ENCODE peak calls at places on chromosomes 7 and 10, in seven cellular contexts. One of them, this sample, is unnamed.

GRCh38 chr10:102113261-102113955 is 6.8 kb downstream of the LDB1 start:
- DNase-seq in AG08395: no peak
- DNase-seq in suprapubic skin: no peak
- DNase-seq in T-helper 1 cell: no peak
- DNase-seq in NCI-H2171 treated with DMSO at 0.1 percent for 48 hours: no peak
- DNase-seq in GM20000: no peak
- DNase-seq in transverse colon: no peak
- DNase-seq in this sample: no peak

GRCh38 chr7:66204822-66205735 is at the start of gene TPST1:
- DNase-seq in AG08395: peak
- DNase-seq in NCI-H2171 treated with DMSO at 0.1 percent for 48 hours: peak
- DNase-seq in T-helper 1 cell: peak
- DNase-seq in suprapubic skin: peak
- DNase-seq in transverse colon: peak
- DNase-seq in GM20000: peak
- DNase-seq in this sample: peak

GRCh38 chr10:27373566-27374160 is 130.4 kb upstream of the RAB18 start:
- DNase-seq in AG08395: no peak
- DNase-seq in T-helper 1 cell: no peak
- DNase-seq in NCI-H2171 treated with DMSO at 0.1 percent for 48 hours: no peak
- DNase-seq in GM20000: no peak
- DNase-seq in suprapubic skin: no peak
- DNase-seq in transverse colon: no peak
- DNase-seq in this sample: no peak

GRCh38 chr7:1883031-1883761 is 213.1 kb downstream of the ELFN1 start:
- DNase-seq in transverse colon: no peak
- DNase-seq in NCI-H2171 treated with DMSO at 0.1 percent for 48 hours: no peak
- DNase-seq in suprapubic skin: no peak
- DNase-seq in GM20000: no peak
- DNase-seq in AG08395: peak
- DNase-seq in T-helper 1 cell: no peak
- DNase-seq in this sample: no peak

GRCh38 chr10:24944512-24945255 is 7.7 kb downstream of the PRTFDC1 start:
- DNase-seq in AG08395: peak
- DNase-seq in suprapubic skin: no peak
- DNase-seq in NCI-H2171 treated with DMSO at 0.1 percent for 48 hours: peak
- DNase-seq in T-helper 1 cell: no peak
- DNase-seq in GM20000: no peak
- DNase-seq in transverse colon: peak
- DNase-seq in this sample: no peak

GRCh38 chr10:97079157-97079435 is 106.7 kb downstream of the SLIT1 start:
- DNase-seq in suprapubic skin: no peak
- DNase-seq in transverse colon: no peak
- DNase-seq in GM20000: no peak
- DNase-seq in T-helper 1 cell: no peak
- DNase-seq in AG08395: no peak
- DNase-seq in NCI-H2171 treated with DMSO at 0.1 percent for 48 hours: no peak
- DNase-seq in this sample: no peak

GRCh38 chr10:6878067-6878412 is 298.0 kb upstream of the PRKCQ start:
- DNase-seq in suprapubic skin: no peak
- DNase-seq in NCI-H2171 treated with DMSO at 0.1 percent for 48 hours: no peak
- DNase-seq in T-helper 1 cell: no peak
- DNase-seq in AG08395: peak
- DNase-seq in transverse colon: no peak
- DNase-seq in GM20000: no peak
- DNase-seq in this sample: no peak

GRCh38 chr7:42156957-42157721 is 79.9 kb downstream of the GLI3 start:
- DNase-seq in T-helper 1 cell: no peak
- DNase-seq in transverse colon: no peak
- DNase-seq in AG08395: no peak
- DNase-seq in GM20000: no peak
- DNase-seq in suprapubic skin: no peak
- DNase-seq in NCI-H2171 treated with DMSO at 0.1 percent for 48 hours: no peak
- DNase-seq in this sample: no peak

GRCh38 chr10:86261470-86261869 is 105.1 kb downstream of the GRID1 start:
- DNase-seq in suprapubic skin: peak
- DNase-seq in AG08395: no peak
- DNase-seq in NCI-H2171 treated with DMSO at 0.1 percent for 48 hours: no peak
- DNase-seq in GM20000: no peak
- DNase-seq in T-helper 1 cell: no peak
- DNase-seq in transverse colon: no peak
- DNase-seq in this sample: no peak

GRCh38 chr7:27141591-27142561 is 1.6 kb downstream of the HOXA5 start:
- DNase-seq in T-helper 1 cell: no peak
- DNase-seq in AG08395: no peak
- DNase-seq in GM20000: no peak
- DNase-seq in suprapubic skin: no peak
- DNase-seq in NCI-H2171 treated with DMSO at 0.1 percent for 48 hours: no peak
- DNase-seq in transverse colon: peak
- DNase-seq in this sample: no peak

GRCh38 chr7:111789880-111790279 is 227.6 kb upstream of the IMMP2L start:
- DNase-seq in transverse colon: no peak
- DNase-seq in NCI-H2171 treated with DMSO at 0.1 percent for 48 hours: no peak
- DNase-seq in GM20000: no peak
- DNase-seq in T-helper 1 cell: no peak
- DNase-seq in suprapubic skin: no peak
- DNase-seq in AG08395: peak
- DNase-seq in this sample: no peak

GRCh38 chr7:157000047-157000726 is 10.3 kb downstream of the MNX1 start:
- DNase-seq in AG08395: no peak
- DNase-seq in T-helper 1 cell: no peak
- DNase-seq in suprapubic skin: no peak
- DNase-seq in transverse colon: peak
- DNase-seq in NCI-H2171 treated with DMSO at 0.1 percent for 48 hours: no peak
- DNase-seq in GM20000: peak
- DNase-seq in this sample: no peak

GRCh38 chr10:79316671-79317431 is 30.4 kb upstream of the PPIF start:
- DNase-seq in suprapubic skin: no peak
- DNase-seq in AG08395: no peak
- DNase-seq in T-helper 1 cell: no peak
- DNase-seq in transverse colon: no peak
- DNase-seq in NCI-H2171 treated with DMSO at 0.1 percent for 48 hours: no peak
- DNase-seq in GM20000: peak
- DNase-seq in this sample: no peak

GRCh38 chr10:110872984-110873569 is 1.3 kb downstream of the PDCD4 start:
- DNase-seq in AG08395: no peak
- DNase-seq in GM20000: no peak
- DNase-seq in NCI-H2171 treated with DMSO at 0.1 percent for 48 hours: no peak
- DNase-seq in T-helper 1 cell: no peak
- DNase-seq in transverse colon: no peak
- DNase-seq in suprapubic skin: no peak
- DNase-seq in this sample: no peak

GRCh38 chr10:60466267-60467201 is 76.9 kb upstream of the ANK3 start:
- DNase-seq in transverse colon: no peak
- DNase-seq in GM20000: no peak
- DNase-seq in AG08395: no peak
- DNase-seq in T-helper 1 cell: no peak
- DNase-seq in suprapubic skin: no peak
- DNase-seq in NCI-H2171 treated with DMSO at 0.1 percent for 48 hours: no peak
- DNase-seq in this sample: no peak

GRCh38 chr10:22657028-22657427 is 57.4 kb downstream of the PIP4K2A start:
- DNase-seq in suprapubic skin: no peak
- DNase-seq in GM20000: no peak
- DNase-seq in NCI-H2171 treated with DMSO at 0.1 percent for 48 hours: peak
- DNase-seq in AG08395: no peak
- DNase-seq in T-helper 1 cell: no peak
- DNase-seq in transverse colon: no peak
- DNase-seq in this sample: no peak

GRCh38 chr7:159067870-159068787 is 76.5 kb downstream of the VIPR2 start:
- DNase-seq in transverse colon: peak
- DNase-seq in GM20000: no peak
- DNase-seq in NCI-H2171 treated with DMSO at 0.1 percent for 48 hours: no peak
- DNase-seq in suprapubic skin: no peak
- DNase-seq in T-helper 1 cell: no peak
- DNase-seq in AG08395: no peak
- DNase-seq in this sample: no peak

GRCh38 chr7:149670288-149670687 is 103.1 kb downstream of the ZNF467 start:
- DNase-seq in AG08395: peak
- DNase-seq in suprapubic skin: no peak
- DNase-seq in T-helper 1 cell: no peak
- DNase-seq in transverse colon: peak
- DNase-seq in NCI-H2171 treated with DMSO at 0.1 percent for 48 hours: peak
- DNase-seq in GM20000: no peak
- DNase-seq in this sample: no peak

GRCh38 chr7:2936301-2936700 is 92.2 kb upstream of the GNA12 start:
- DNase-seq in NCI-H2171 treated with DMSO at 0.1 percent for 48 hours: no peak
- DNase-seq in GM20000: no peak
- DNase-seq in suprapubic skin: peak
- DNase-seq in AG08395: no peak
- DNase-seq in transverse colon: no peak
- DNase-seq in T-helper 1 cell: no peak
- DNase-seq in this sample: no peak

GRCh38 chr7:36037121-36037662 is 115.9 kb upstream of the EEPD1 start:
- DNase-seq in suprapubic skin: peak
- DNase-seq in NCI-H2171 treated with DMSO at 0.1 percent for 48 hours: peak
- DNase-seq in GM20000: no peak
- DNase-seq in transverse colon: peak
- DNase-seq in T-helper 1 cell: no peak
- DNase-seq in AG08395: peak
- DNase-seq in this sample: peak

GRCh38 chr7:155153676-155154075 is 83.6 kb downstream of the HTR5A start:
- DNase-seq in transverse colon: no peak
- DNase-seq in suprapubic skin: no peak
- DNase-seq in AG08395: no peak
- DNase-seq in T-helper 1 cell: no peak
- DNase-seq in GM20000: no peak
- DNase-seq in NCI-H2171 treated with DMSO at 0.1 percent for 48 hours: no peak
- DNase-seq in this sample: no peak